ENCODE peak calls at places on chromosomes 11 and 22, in ten cellular contexts. B is IMR-90, T is kidney epithelial cell, F is mucosa of descending colon, M is brain microvascular endothelial cell, C is HFFc6, Q is ovary, L is MM.1S, U is mesothelial cell of epicardium, N is coronary artery. Y is an unnamed sample.

GRCh38 chr11:29127456-29127855 is 889.4 kb downstream of the KCNA4 start:
- DNase-seq in B (no peak), T (peak), F (no peak), M (no peak), C (no peak), Q (no peak), L (no peak), U (no peak), N (no peak), Y (no peak)

GRCh38 chr11:65968600-65969482 is 7.3 kb downstream of the SART1 start:
- DNase-seq in B (no peak), T (no peak), F (no peak), M (no peak), C (no peak), Q (no peak), L (no peak), U (no peak), N (no peak), Y (no peak)

GRCh38 chr11:111561306-111561705 is 20.8 kb downstream of the LAYN start:
- DNase-seq in B (no peak), T (no peak), F (no peak), M (no peak), C (no peak), Q (no peak), L (no peak), U (no peak), N (no peak), Y (no peak)

GRCh38 chr11:39346043-39346442 is 2113.4 kb downstream of the LRRC4C start:
- DNase-seq in B (no peak), T (no peak), F (no peak), M (no peak), C (no peak), Q (no peak), L (no peak), U (no peak), N (no peak), Y (no peak)

GRCh38 chr11:116725434-116726221 is 47.2 kb downstream of the BUD13 start:
- DNase-seq in B (peak), T (no peak), F (no peak), M (peak), C (no peak), Q (no peak), L (no peak), U (no peak), N (no peak), Y (no peak)

GRCh38 chr11:22193348-22194051 is 615 bp downstream of the ANO5 start:
- DNase-seq in B (no peak), T (no peak), F (peak), M (no peak), C (no peak), Q (peak), L (peak), U (peak), N (peak), Y (no peak)

GRCh38 chr11:10460611-10461275 is 5.7 kb downstream of the AMPD3 start:
- DNase-seq in B (no peak), T (no peak), F (no peak), M (no peak), C (no peak), Q (no peak), L (no peak), U (no peak), N (no peak), Y (no peak)

GRCh38 chr11:61679893-61680621 is at the start of gene DAGLA:
- DNase-seq in B (peak), T (no peak), F (peak), M (no peak), C (no peak), Q (peak), L (peak), U (peak), N (no peak), Y (peak)

GRCh38 chr11:44652901-44653644 is 73.7 kb upstream of the TSPAN18 start:
- DNase-seq in B (no peak), T (no peak), F (no peak), M (no peak), C (no peak), Q (no peak), L (no peak), U (no peak), N (no peak), Y (no peak)

GRCh38 chr11:84886344-84886743 is 740.8 kb downstream of the DLG2 start:
- DNase-seq in B (peak), T (no peak), F (no peak), M (peak), C (peak), Q (no peak), L (no peak), U (no peak), N (no peak), Y (no peak)

GRCh38 chr22:20197407-20198030 is 46.7 kb upstream of the CCDC188 start:
- DNase-seq in B (no peak), T (no peak), F (no peak), M (no peak), C (no peak), Q (no peak), L (no peak), U (no peak), N (no peak), Y (no peak)
- TF ChIP-seq CTCF in B (no peak), T (no peak), F (no peak), M (no peak), C (no peak), Q (no peak), L (no peak), U (no peak), N (no peak), Y (no peak)

GRCh38 chr11:131579932-131580387 is 209.5 kb downstream of the NTM start:
- DNase-seq in B (peak), T (no peak), F (no peak), M (peak), C (peak), Q (no peak), L (no peak), U (no peak), N (no peak), Y (no peak)
- TF ChIP-seq CTCF in B (peak), T (peak), F (no peak), M (peak), C (peak), Q (no peak), L (peak), U (peak), N (no peak), Y (peak)

DNA sequence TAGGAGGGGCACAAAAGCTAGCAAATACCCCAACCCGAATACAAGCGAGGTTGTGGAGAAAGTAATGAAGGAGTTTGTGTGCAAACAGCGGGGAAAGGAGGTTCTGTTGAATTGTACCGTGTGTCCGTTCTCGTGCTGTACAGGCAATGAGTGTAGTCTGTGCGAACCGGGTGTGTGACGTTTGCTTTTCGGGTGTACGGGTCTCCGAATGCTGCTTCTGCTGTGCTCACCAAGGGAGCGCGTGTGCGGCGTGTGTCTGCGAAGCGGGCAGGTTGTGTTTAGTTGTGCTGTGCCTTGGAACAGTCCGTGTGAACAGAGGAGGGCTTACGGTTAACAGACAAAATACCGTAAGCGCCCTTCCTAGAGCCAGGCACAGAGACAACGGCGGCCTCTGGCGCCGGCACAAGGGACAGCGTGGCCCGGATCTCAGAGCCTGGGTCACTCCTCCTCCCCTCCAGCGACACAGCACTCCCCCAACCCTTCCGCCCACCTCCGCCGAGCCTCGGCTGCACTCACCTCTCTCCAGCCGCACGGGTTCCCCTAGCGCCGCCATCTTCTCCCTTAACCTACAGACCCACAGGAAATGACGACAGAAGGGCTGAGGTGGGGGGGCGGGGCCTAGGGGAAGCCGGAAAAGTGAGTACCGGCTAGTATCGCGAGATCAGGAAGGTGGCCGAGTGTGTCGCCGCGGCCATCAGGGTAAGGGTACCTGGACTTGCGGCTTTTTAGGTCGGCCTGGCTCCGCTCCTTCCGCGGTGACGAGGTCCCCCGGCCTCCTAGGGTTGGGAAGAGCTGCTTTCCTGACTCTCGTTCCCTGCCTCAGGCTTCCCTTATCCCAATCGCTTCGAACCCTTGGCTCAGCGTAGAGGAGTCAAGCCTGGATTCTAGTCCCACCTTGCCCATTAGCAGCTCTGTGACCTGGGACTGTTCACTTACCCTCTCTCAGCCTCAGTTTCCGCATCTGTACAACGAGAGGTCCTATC is at the start of gene LIN7C:
- DNase-seq in B (peak), T (peak), F (peak), M (peak), C (peak), Q (peak), L (peak), U (peak), N (peak), Y (peak)
- TF ChIP-seq CTCF in B (peak), T (no peak), F (peak), M (peak), C (peak), Q (no peak), L (peak), U (no peak), N (no peak), Y (no peak)

DNA sequence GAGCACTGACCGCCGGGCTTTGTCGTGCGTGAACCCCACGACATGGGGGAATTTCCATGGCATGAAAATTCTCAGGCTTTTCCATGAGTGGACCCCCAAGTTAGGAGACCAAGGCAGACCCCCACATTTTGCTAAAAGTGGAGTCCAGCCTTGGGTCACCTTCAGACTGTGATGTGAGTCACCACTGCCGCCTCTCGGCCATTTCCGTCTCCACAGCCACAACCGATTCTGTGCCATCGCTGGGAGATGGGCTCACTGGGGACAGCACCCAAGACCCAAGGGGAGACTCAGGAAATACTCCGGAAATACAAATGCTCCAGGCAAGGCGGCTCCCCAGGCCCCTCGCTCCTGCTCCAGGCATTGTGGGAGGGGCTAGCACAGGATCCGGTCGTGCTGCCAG is 1.2 kb upstream of the H19 start:
- DNase-seq in B (no peak), T (no peak), F (no peak), M (no peak), C (no peak), Q (no peak), L (no peak), U (no peak), N (no peak), Y (no peak)
- TF ChIP-seq CTCF in B (no peak), T (no peak), F (no peak), M (no peak), C (no peak), Q (no peak), L (no peak), U (no peak), N (no peak), Y (no peak)